ENCODE peak calls at places on chromosomes 7 and 10, in five cellular contexts. One of them, this sample, is unnamed.

GRCh38 chr10:36119439-36119838 is 477.3 kb upstream of the FZD8 start:
- DNase-seq in testis: no peak
- DNase-seq in lower leg skin: no peak
- DNase-seq in IMR-90: no peak
- DNase-seq in spleen: no peak
- DNase-seq in this sample: peak

GRCh38 chr7:142568430-142569097 is 180.7 kb upstream of the PRSS1 start:
- DNase-seq in lower leg skin: no peak
- DNase-seq in IMR-90: peak
- DNase-seq in spleen: no peak
- DNase-seq in testis: no peak
- DNase-seq in this sample: no peak

GRCh38 chr7:158487546-158488224 is 99.9 kb downstream of the PTPRN2 start:
- DNase-seq in testis: no peak
- DNase-seq in lower leg skin: no peak
- DNase-seq in IMR-90: no peak
- DNase-seq in spleen: no peak
- DNase-seq in this sample: no peak

GRCh38 chr10:122567056-122567660 is 6.6 kb downstream of the DMBT1 start:
- DNase-seq in lower leg skin: no peak
- DNase-seq in IMR-90: no peak
- DNase-seq in testis: peak
- DNase-seq in spleen: peak
- DNase-seq in this sample: no peak

GRCh38 chr10:3887404-3887803 is 102.4 kb upstream of the KLF6 start:
- DNase-seq in lower leg skin: no peak
- DNase-seq in testis: no peak
- DNase-seq in IMR-90: no peak
- DNase-seq in spleen: no peak
- DNase-seq in this sample: peak

GRCh38 chr7:30206466-30206865 is 71.7 kb downstream of the MTURN start:
- DNase-seq in lower leg skin: no peak
- DNase-seq in IMR-90: peak
- DNase-seq in testis: no peak
- DNase-seq in spleen: no peak
- DNase-seq in this sample: no peak

GRCh38 chr10:96511044-96511945 is 2.4 kb downstream of the TLL2 start:
- DNase-seq in testis: peak
- DNase-seq in IMR-90: peak
- DNase-seq in spleen: no peak
- DNase-seq in lower leg skin: peak
- DNase-seq in this sample: no peak

GRCh38 chr10:72746606-72747357 is 54.8 kb downstream of the MCU start:
- DNase-seq in lower leg skin: no peak
- DNase-seq in IMR-90: no peak
- DNase-seq in spleen: no peak
- DNase-seq in testis: no peak
- DNase-seq in this sample: no peak

GRCh38 chr10:60684091-60684490 is 94.2 kb upstream of the CDK1 start:
- DNase-seq in IMR-90: no peak
- DNase-seq in lower leg skin: no peak
- DNase-seq in spleen: no peak
- DNase-seq in testis: no peak
- DNase-seq in this sample: no peak

GRCh38 chr7:99190359-99191009 is 17.4 kb downstream of the KPNA7 start:
- DNase-seq in IMR-90: no peak
- DNase-seq in lower leg skin: no peak
- DNase-seq in spleen: peak
- DNase-seq in testis: no peak
- DNase-seq in this sample: no peak

GRCh38 chr10:113038183-113038582 is 88.1 kb downstream of the TCF7L2 start:
- DNase-seq in spleen: no peak
- DNase-seq in testis: no peak
- DNase-seq in lower leg skin: peak
- DNase-seq in IMR-90: no peak
- DNase-seq in this sample: no peak

GRCh38 chr7:44534501-44534900 is 6.6 kb downstream of the NPC1L1 start:
- DNase-seq in lower leg skin: no peak
- DNase-seq in testis: no peak
- DNase-seq in spleen: no peak
- DNase-seq in IMR-90: no peak
- DNase-seq in this sample: no peak

GRCh38 chr10:30413996-30414576 is 19.9 kb upstream of the MAP3K8 start:
- DNase-seq in spleen: no peak
- DNase-seq in lower leg skin: no peak
- DNase-seq in testis: peak
- DNase-seq in IMR-90: peak
- DNase-seq in this sample: no peak

GRCh38 chr7:32513205-32513604 is 17.9 kb downstream of the AVL9 start:
- DNase-seq in IMR-90: no peak
- DNase-seq in testis: no peak
- DNase-seq in lower leg skin: no peak
- DNase-seq in spleen: no peak
- DNase-seq in this sample: no peak

GRCh38 chr7:77316219-77316978 is 99.8 kb downstream of the GSAP start:
- DNase-seq in lower leg skin: no peak
- DNase-seq in spleen: no peak
- DNase-seq in IMR-90: no peak
- DNase-seq in testis: no peak
- DNase-seq in this sample: no peak

GRCh38 chr10:87095241-87095945 is 387 bp downstream of the SHLD2 start:
- DNase-seq in lower leg skin: peak
- DNase-seq in IMR-90: peak
- DNase-seq in spleen: peak
- DNase-seq in testis: peak
- DNase-seq in this sample: peak

GRCh38 chr7:140390034-140390433 is 8.3 kb downstream of the SLC37A3 start:
- DNase-seq in IMR-90: no peak
- DNase-seq in testis: peak
- DNase-seq in lower leg skin: no peak
- DNase-seq in spleen: no peak
- DNase-seq in this sample: no peak

GRCh38 chr10:33099748-33100147 is 141.7 kb upstream of the ITGB1 start:
- DNase-seq in lower leg skin: no peak
- DNase-seq in IMR-90: peak
- DNase-seq in testis: no peak
- DNase-seq in spleen: no peak
- DNase-seq in this sample: no peak

GRCh38 chr7:138610671-138611170 is 90.4 kb downstream of the SVOPL start:
- DNase-seq in lower leg skin: no peak
- DNase-seq in testis: no peak
- DNase-seq in IMR-90: no peak
- DNase-seq in spleen: no peak
- DNase-seq in this sample: no peak

GRCh38 chr7:55641273-55641691 is 69.0 kb upstream of the VOPP1 start:
- DNase-seq in testis: peak
- DNase-seq in lower leg skin: no peak
- DNase-seq in spleen: no peak
- DNase-seq in IMR-90: peak
- DNase-seq in this sample: peak

GRCh38 chr7:81484266-81484665 is 285.6 kb downstream of the HGF start:
- DNase-seq in spleen: no peak
- DNase-seq in testis: peak
- DNase-seq in lower leg skin: peak
- DNase-seq in IMR-90: peak
- DNase-seq in this sample: peak

GRCh38 chr10:47094126-47094525 is 182.9 kb downstream of the PTPN20 start:
- DNase-seq in IMR-90: no peak
- DNase-seq in lower leg skin: peak
- DNase-seq in testis: no peak
- DNase-seq in spleen: no peak
- DNase-seq in this sample: no peak

GRCh38 chr10:12549297-12549696 is 199.9 kb downstream of the CAMK1D start:
- DNase-seq in lower leg skin: no peak
- DNase-seq in IMR-90: no peak
- DNase-seq in spleen: no peak
- DNase-seq in testis: no peak
- DNase-seq in this sample: no peak

GRCh38 chr10:86234553-86235270 is 131.9 kb downstream of the GRID1 start:
- DNase-seq in testis: no peak
- DNase-seq in lower leg skin: no peak
- DNase-seq in IMR-90: no peak
- DNase-seq in spleen: no peak
- DNase-seq in this sample: no peak

GRCh38 chr7:156949541-156950380 is at the start of gene NOM1:
- DNase-seq in spleen: peak
- DNase-seq in testis: peak
- DNase-seq in lower leg skin: peak
- DNase-seq in IMR-90: peak
- DNase-seq in this sample: peak
- TF ChIP-seq POLR2A in spleen: no peak
- TF ChIP-seq POLR2A in testis: no peak
- TF ChIP-seq POLR2A in lower leg skin: no peak
- TF ChIP-seq POLR2A in IMR-90: peak
- TF ChIP-seq POLR2A in this sample: no peak

DNA sequence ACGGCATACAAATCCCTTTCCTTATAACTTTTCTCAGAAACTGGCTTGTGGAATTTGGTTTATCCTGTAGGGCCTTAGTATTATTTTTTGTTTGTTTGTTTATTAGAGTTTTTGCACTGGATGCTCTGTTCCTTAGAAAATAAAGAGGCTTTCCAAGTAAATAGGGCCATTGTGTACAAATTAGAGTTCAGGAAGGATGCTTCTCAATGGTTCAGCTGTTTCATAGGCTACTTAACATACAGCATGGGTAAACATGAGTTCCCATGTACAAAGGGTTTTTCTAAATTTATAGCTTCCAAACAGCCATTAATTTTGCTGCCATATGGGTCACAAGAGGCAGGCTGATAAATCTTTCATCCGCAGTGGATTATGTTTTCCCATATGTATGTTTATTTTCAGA is 121.7 kb upstream of the WDR11 start:
- DNase-seq in spleen: no peak
- DNase-seq in testis: no peak
- DNase-seq in lower leg skin: no peak
- DNase-seq in IMR-90: no peak
- DNase-seq in this sample: no peak
- TF ChIP-seq CTCF in spleen: no peak
- TF ChIP-seq CTCF in testis: no peak
- TF ChIP-seq CTCF in lower leg skin: no peak
- TF ChIP-seq CTCF in IMR-90: no peak
- TF ChIP-seq CTCF in this sample: no peak

GRCh38 chr10:90916392-90917110 is 4.3 kb downstream of the ANKRD1 start:
- DNase-seq in testis: no peak
- DNase-seq in lower leg skin: no peak
- DNase-seq in spleen: no peak
- DNase-seq in IMR-90: no peak
- DNase-seq in this sample: no peak
- TF ChIP-seq POLR2A in testis: no peak
- TF ChIP-seq POLR2A in lower leg skin: no peak
- TF ChIP-seq POLR2A in spleen: no peak
- TF ChIP-seq POLR2A in IMR-90: no peak
- TF ChIP-seq POLR2A in this sample: no peak

DNA sequence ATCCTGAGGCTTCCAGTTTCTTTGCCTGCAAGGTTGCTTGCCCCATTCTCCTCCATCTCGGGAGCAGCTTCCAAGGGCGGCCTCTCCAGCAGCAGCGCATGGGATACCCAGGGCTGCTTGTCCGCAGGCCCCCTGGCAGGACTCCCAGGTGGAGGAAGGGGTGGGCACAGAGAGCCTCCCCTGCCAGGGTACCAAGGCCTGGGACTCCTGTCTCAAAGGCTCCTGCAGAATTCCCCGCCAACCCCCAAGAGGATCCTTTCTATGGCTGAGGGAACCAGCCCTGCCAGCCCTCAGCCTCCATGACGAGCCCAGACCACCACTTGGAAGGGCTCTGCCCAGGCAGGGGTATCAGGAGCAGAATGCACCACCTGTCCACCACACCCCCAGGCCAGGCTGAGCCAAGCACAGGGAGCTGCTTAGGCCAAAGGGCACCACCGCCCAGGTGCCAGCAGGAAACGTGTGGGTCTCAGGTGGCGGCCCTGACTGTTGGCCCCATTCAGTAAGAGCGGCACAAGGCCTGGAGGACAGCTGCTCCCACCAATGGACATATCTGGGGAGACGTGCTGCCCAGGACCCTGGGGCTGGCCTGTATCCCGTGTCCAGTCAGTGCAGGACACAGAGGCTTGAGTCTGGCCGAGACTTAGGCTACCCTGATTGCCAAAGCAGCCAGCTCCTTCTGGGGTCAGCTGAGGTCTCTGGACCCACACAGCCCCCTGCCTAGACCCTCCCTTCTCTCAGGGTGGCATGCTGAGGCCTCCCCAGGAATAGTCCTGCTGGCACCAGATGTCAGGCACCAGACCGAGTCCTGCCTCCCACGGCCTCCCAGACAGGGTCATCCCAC is 33.8 kb upstream of the INPP5A start:
- DNase-seq in IMR-90: no peak
- DNase-seq in spleen: peak
- DNase-seq in testis: no peak
- DNase-seq in lower leg skin: no peak
- DNase-seq in this sample: no peak
- TF ChIP-seq CTCF in IMR-90: no peak
- TF ChIP-seq CTCF in spleen: no peak
- TF ChIP-seq CTCF in testis: no peak
- TF ChIP-seq CTCF in lower leg skin: no peak
- TF ChIP-seq CTCF in this sample: no peak

GRCh38 chr10:63711866-63712716 is 190.9 kb downstream of the REEP3 start:
- DNase-seq in spleen: no peak
- DNase-seq in IMR-90: peak
- DNase-seq in lower leg skin: peak
- DNase-seq in testis: peak
- DNase-seq in this sample: peak
- TF ChIP-seq POLR2A in spleen: no peak
- TF ChIP-seq POLR2A in IMR-90: no peak
- TF ChIP-seq POLR2A in lower leg skin: no peak
- TF ChIP-seq POLR2A in testis: no peak
- TF ChIP-seq POLR2A in this sample: no peak

DNA sequence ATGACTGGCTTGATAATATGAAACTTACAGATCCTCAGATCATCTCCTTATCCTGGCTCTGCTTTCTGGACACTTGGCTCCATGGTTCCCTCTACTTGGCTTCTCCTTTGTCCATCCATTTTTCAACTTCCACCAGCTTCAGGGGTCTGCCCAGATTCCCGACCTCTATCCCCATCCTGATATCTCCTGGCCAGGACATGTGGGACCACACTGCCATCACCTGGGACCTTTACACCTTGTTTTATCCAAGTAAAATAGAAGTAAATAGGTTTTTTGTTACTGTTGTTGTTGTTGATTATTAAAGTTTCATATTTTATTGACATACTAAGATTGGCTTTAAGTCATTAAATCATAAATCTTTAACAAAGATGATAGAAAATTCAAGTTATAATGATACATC is 111.7 kb upstream of the AHR start:
- DNase-seq in lower leg skin: no peak
- DNase-seq in IMR-90: no peak
- DNase-seq in testis: no peak
- DNase-seq in spleen: no peak
- DNase-seq in this sample: no peak
- TF ChIP-seq CTCF in lower leg skin: no peak
- TF ChIP-seq CTCF in IMR-90: no peak
- TF ChIP-seq CTCF in testis: no peak
- TF ChIP-seq CTCF in spleen: no peak
- TF ChIP-seq CTCF in this sample: no peak

This sample was measured in uterus.